ENCODE peak calls at places on chromosomes 2 and 18, in eight cellular contexts. X is adrenal gland, U is A549, M is heart left ventricle, Y is right lobe of liver, B is sigmoid colon, V is HCT116, Z is suprapubic skin. D is an unnamed sample.

GRCh38 chr18:681985-682384 is 24.5 kb downstream of the TYMS start:
- DNase-seq in U (no peak), X (no peak), V (no peak), B (no peak), Z (no peak), M (no peak), Y (no peak), D (no peak)

GRCh38 chr2:11752906-11753305 is 6.5 kb downstream of the LPIN1 start:
- DNase-seq in X (no peak), U (no peak), B (no peak), V (no peak), M (no peak), Y (no peak), Z (no peak), D (no peak)

GRCh38 chr2:38629684-38630083 is 27.0 kb upstream of the HNRNPLL start:
- DNase-seq in M (no peak), U (no peak), Z (no peak), B (no peak), Y (no peak), V (no peak), X (no peak), D (no peak)

GRCh38 chr2:215161301-215161829 is 22.9 kb upstream of the ABCA12 start:
- DNase-seq in Y (no peak), M (no peak), U (no peak), B (no peak), X (no peak), V (no peak), Z (no peak), D (no peak)

GRCh38 chr2:142875642-142876041 is 1.8 kb upstream of the KYNU start:
- DNase-seq in Y (no peak), X (no peak), B (no peak), Z (no peak), V (no peak), M (no peak), U (no peak), D (no peak)

GRCh38 chr2:29024882-29025430 is 43.9 kb downstream of the TOGARAM2 start:
- DNase-seq in U (no peak), Z (no peak), B (no peak), M (no peak), V (no peak), X (no peak), Y (no peak), D (no peak)

GRCh38 chr2:28055325-28055970 is 164.9 kb downstream of the BABAM2 start:
- DNase-seq in Z (no peak), B (no peak), V (no peak), X (no peak), M (no peak), U (no peak), Y (no peak), D (no peak)

GRCh38 chr2:100321181-100321880 is 970 bp downstream of the LONRF2 start:
- DNase-seq in V (no peak), Z (no peak), M (peak; percentile 22), Y (peak; percentile 73), X (peak; percentile 66), U (peak; percentile 40), B (no peak), D (no peak)

GRCh38 chr2:100563407-100564247 is 834 bp downstream of the PDCL3 start:
- DNase-seq in B (peak; percentile 64), V (no peak), U (no peak), M (no peak), X (no peak), Y (no peak), Z (no peak), D (no peak)

GRCh38 chr18:63956755-63957154 is 7.7 kb downstream of the HMSD start:
- DNase-seq in X (no peak), M (no peak), U (no peak), Y (no peak), Z (no peak), V (no peak), B (no peak), D (no peak)

GRCh38 chr2:46915281-46915810 is at the start of gene MCFD2:
- DNase-seq in Z (peak; percentile 84), B (peak; percentile 81), Y (no peak), U (peak; percentile 42), X (peak; percentile 62), V (no peak), M (peak; percentile 58), D (peak; percentile 91)

GRCh38 chr18:8326763-8327394 is 282.4 kb upstream of the RAB12 start:
- DNase-seq in X (no peak), Z (no peak), M (no peak), V (no peak), U (no peak), B (no peak), Y (no peak), D (no peak)

GRCh38 chr2:218658671-218659257 is 659 bp downstream of the ZNF142 start:
- DNase-seq in M (no peak), X (peak; percentile 20), V (peak; percentile 66), B (no peak), Z (no peak), U (peak; percentile 72), Y (no peak), D (no peak)

GRCh38 chr18:6294119-6294784 is 120.5 kb downstream of the L3MBTL4 start:
- DNase-seq in B (no peak), M (no peak), X (peak; percentile 29), Z (no peak), U (no peak), V (no peak), Y (no peak), D (no peak)

GRCh38 chr18:43563780-43564179 is 286.5 kb upstream of the SYT4 start:
- DNase-seq in Y (no peak), U (no peak), Z (no peak), V (no peak), X (peak; percentile 56), M (no peak), B (no peak), D (no peak)

GRCh38 chr2:128365217-128365905 is 46.7 kb upstream of the HS6ST1 start:
- DNase-seq in U (no peak), Z (no peak), M (no peak), Y (no peak), X (no peak), B (no peak), V (no peak), D (no peak)

GRCh38 chr2:19750136-19750535 is 151.6 kb downstream of the TTC32 start:
- DNase-seq in M (no peak), X (no peak), V (no peak), Y (no peak), U (no peak), B (no peak), Z (no peak), D (no peak)

GRCh38 chr2:160062283-160063005 is at the start of gene PLA2R1:
- DNase-seq in X (peak; percentile 41), B (peak; percentile 82), Z (peak; percentile 89), U (peak; percentile 78), M (peak; percentile 57), V (no peak), Y (no peak), D (peak; percentile 51)

GRCh38 chr2:106053116-106053515 is 141.0 kb downstream of the UXS1 start:
- DNase-seq in M (no peak), B (no peak), Y (no peak), U (no peak), Z (no peak), X (no peak), V (peak; percentile 12), D (no peak)

GRCh38 chr18:9943311-9943710 is 29.5 kb downstream of the VAPA start:
- DNase-seq in X (no peak), M (no peak), U (no peak), V (no peak), Y (no peak), Z (no peak), B (no peak), D (no peak)

DNA sequence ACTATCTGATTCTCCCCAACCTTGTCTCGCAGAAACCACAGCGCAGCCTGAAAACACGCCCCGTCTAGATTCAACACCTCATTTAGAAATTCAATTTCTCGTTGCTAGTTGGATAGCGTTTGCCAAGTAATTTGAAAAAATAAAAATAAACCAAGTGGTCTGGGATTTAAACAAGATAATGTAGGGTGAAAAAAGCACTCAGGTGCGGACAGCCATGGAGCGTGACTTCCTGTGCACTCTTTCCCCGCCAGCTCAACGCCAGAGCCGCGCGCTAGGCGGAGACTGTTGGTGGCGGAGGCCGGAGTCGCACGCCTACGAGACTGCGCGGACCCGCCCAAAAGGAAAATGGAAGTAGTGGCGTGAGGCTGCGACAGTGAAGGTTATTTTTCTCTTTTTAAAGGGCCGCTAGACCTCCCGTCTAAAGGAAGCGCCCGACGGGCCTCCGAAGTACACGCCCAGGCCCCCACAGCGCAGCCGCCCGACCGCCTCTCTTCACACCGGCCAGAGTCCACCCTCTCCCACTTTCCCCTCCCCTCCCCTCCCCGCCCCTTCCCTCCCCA is 584 bp upstream of the CCNT2 start:
- DNase-seq in Y (no peak), Z (no peak), V (no peak), U (no peak), B (no peak), M (no peak), X (peak; percentile 92), D (no peak)
- TF ChIP-seq POLR2A in Y (peak; percentile 97), Z (peak; percentile 63), V (peak; percentile 93), U (peak; percentile 89), B (peak; percentile 82), M (peak; percentile 54), X (peak; percentile 94), D (no peak)

GRCh38 chr2:9004338-9005204 is 1.1 kb upstream of the MBOAT2 start:
- DNase-seq in X (no peak), U (peak; percentile 30), Y (no peak), V (no peak), Z (no peak), B (no peak), M (no peak), D (no peak)
- H3K4me3 ChIP-seq in X (peak overlapping the region; percentile 82), U (peak overlapping the region; percentile 94), Y (peak overlapping the region; percentile 48), V (peak overlapping the region; percentile 56), Z (peak overlapping the region; percentile 78), B (peak overlapping the region; percentile 85), M (peak overlapping the region; percentile 69), D (peak overlapping the region; percentile 35)

GRCh38 chr18:11980555-11981382 is 538 bp upstream of the IMPA2 start:
- DNase-seq in U (peak; percentile 87), X (peak; percentile 99), Z (peak; percentile 99), V (peak; percentile 93), B (peak; percentile 100), Y (peak; percentile 100), M (peak; percentile 97), D (peak; percentile 98)
- TF ChIP-seq CTCF in U (no peak), X (no peak), Z (no peak), V (no peak), B (no peak), Y (no peak), M (no peak), D (no peak)

GRCh38 chr2:239365071-239365781 is 35.6 kb downstream of the HDAC4 start:
- DNase-seq in M (no peak), X (peak; percentile 9), Y (peak; percentile 41), B (peak; percentile 62), Z (no peak), U (no peak), V (no peak), D (no peak)

GRCh38 chr2:239366740-239367139 is 34.1 kb downstream of the HDAC4 start:
- DNase-seq in V (no peak), Z (no peak), X (peak; percentile 9), Y (no peak), B (peak; percentile 55), M (no peak), U (no peak), D (peak; percentile 68)

GRCh38 chr2:239363946-239364637 is 36.7 kb downstream of the HDAC4 start:
- DNase-seq in X (peak; percentile 10), V (no peak), Y (no peak), B (peak; percentile 70), U (no peak), M (no peak), Z (no peak), D (peak; percentile 77)

GRCh38 chr2:239368321-239368720 is 32.5 kb downstream of the HDAC4 start:
- DNase-seq in Z (no peak), X (peak; percentile 9), V (no peak), B (peak; percentile 57), U (no peak), Y (peak; percentile 19), M (no peak), D (peak; percentile 70)

GRCh38 chr2:239365782-239366435 is 34.9 kb downstream of the HDAC4 start:
- DNase-seq in Z (no peak), X (peak; percentile 9), B (peak; percentile 65), V (no peak), M (no peak), Y (no peak), U (no peak), D (peak; percentile 54)
- TF ChIP-seq POLR2A in Z (no peak), X (no peak), B (no peak), V (no peak), M (no peak), Y (no peak), U (no peak), D (no peak)